ENCODE peak calls at places on chromosomes 16 and 17, in six cellular contexts. M, R, L, K, T and E are unnamed samples.
A peak's percentile ranks its signal among the peaks of the same experiment; 100 is the strongest.

GRCh38 chr16:30997887-30998711 is 12.3 kb downstream of the STX1B start:
- DNase-seq in M (peak; percentile 91), R (no peak), L (peak; percentile 57), K (no peak), T (peak; percentile 75), E (no peak)

GRCh38 chr17:73933164-73933766 is 270.2 kb upstream of the RPL38 start:
- DNase-seq in M (no peak), R (no peak), L (no peak), K (no peak), T (no peak), E (no peak)

GRCh38 chr16:23830276-23830675 is 5.5 kb upstream of the PRKCB start:
- DNase-seq in M (no peak), R (no peak), L (no peak), K (no peak), T (no peak), E (no peak)

GRCh38 chr16:19289805-19290490 is 4.4 kb downstream of the CLEC19A start:
- DNase-seq in M (no peak), R (no peak), L (no peak), K (no peak), T (no peak), E (no peak)

GRCh38 chr16:85413713-85414663 is 199.1 kb upstream of the GSE1 start:
- DNase-seq in M (no peak), R (no peak), L (no peak), K (no peak), T (no peak), E (peak; percentile 1)

GRCh38 chr17:7133424-7133823 is 18.8 kb upstream of the ASGR2 start:
- DNase-seq in M (no peak), R (peak; percentile 32), L (peak; percentile 3), K (peak; percentile 54), T (peak; percentile 37), E (peak; percentile 43)

GRCh38 chr17:6239237-6239798 is 169.1 kb downstream of the WSCD1 start:
- DNase-seq in M (no peak), R (no peak), L (no peak), K (peak; percentile 53), T (no peak), E (no peak)

GRCh38 chr16:75229172-75230031 is 10.6 kb downstream of the CTRB1 start:
- DNase-seq in M (no peak), R (no peak), L (no peak), K (no peak), T (no peak), E (no peak)

GRCh38 chr16:70152578-70153302 is 20.8 kb upstream of the CLEC18C start:
- DNase-seq in M (no peak), R (no peak), L (no peak), K (no peak), T (no peak), E (no peak)